ENCODE peak calls at places on chromosome 3, in ten cellular contexts. I is RWPE2, W is WERI-Rb-1, V is upper lobe of right lung, J is upper lobe of left lung, C is astrocyte, H is cardiac muscle cell, R is lower lobe of right lung, Z is ascending aorta, Y is SK-N-SH. K is an unnamed sample. For H3K36me3, the result is how much of the 10 kb centered on the place peaks cover.

GRCh38 chr3:65146149-65146548 is 458.3 kb upstream of the ADAMTS9 start:
- DNase-seq in I (no peak), W (no peak), V (no peak), J (peak), C (peak), H (no peak), R (no peak), Z (no peak), Y (no peak), K (peak)

GRCh38 chr3:40990062-40990456 is 209.2 kb upstream of the CTNNB1 start:
- DNase-seq in I (no peak), W (no peak), V (no peak), J (no peak), C (no peak), H (no peak), R (no peak), Z (no peak), Y (no peak), K (no peak)

GRCh38 chr3:42288385-42288784 is 22.4 kb upstream of the CCK start:
- DNase-seq in I (no peak), W (no peak), V (no peak), J (no peak), C (no peak), H (no peak), R (no peak), Z (no peak), Y (no peak), K (no peak)

GRCh38 chr3:53260286-53260785 is 4.5 kb upstream of the TKT start:
- DNase-seq in I (peak), W (no peak), V (no peak), J (no peak), C (no peak), H (no peak), R (no peak), Z (no peak), Y (no peak), K (no peak)

GRCh38 chr3:133989931-133990702 is 39.6 kb downstream of the SLCO2A1 start:
- DNase-seq in I (no peak), W (peak), V (no peak), J (no peak), C (no peak), H (no peak), R (no peak), Z (no peak), Y (no peak), K (no peak)

GRCh38 chr3:17639765-17640164 is 102.7 kb downstream of the TBC1D5 start:
- DNase-seq in I (no peak), W (no peak), V (no peak), J (peak), C (peak), H (no peak), R (no peak), Z (no peak), Y (no peak), K (peak)

GRCh38 chr3:177574232-177574856 is 377.1 kb upstream of the TBL1XR1 start:
- DNase-seq in I (no peak), W (no peak), V (no peak), J (peak), C (peak), H (peak), R (peak), Z (no peak), Y (no peak), K (peak)

GRCh38 chr3:127139601-127140500 is 53.1 kb upstream of the PRR23E start:
- DNase-seq in I (no peak), W (no peak), V (no peak), J (no peak), C (no peak), H (no peak), R (no peak), Z (no peak), Y (peak), K (no peak)

GRCh38 chr3:123380261-123380660 is 68.6 kb downstream of the ADCY5 start:
- DNase-seq in I (no peak), W (no peak), V (peak), J (no peak), C (no peak), H (no peak), R (no peak), Z (no peak), Y (no peak), K (no peak)

GRCh38 chr3:156750191-156750873 is 75.8 kb upstream of the LEKR1 start:
- DNase-seq in I (no peak), W (no peak), V (no peak), J (no peak), C (peak), H (peak), R (no peak), Z (no peak), Y (no peak), K (peak)

GRCh38 chr3:65846936-65847335 is 191.8 kb downstream of the MAGI1 start:
- DNase-seq in I (no peak), W (no peak), V (no peak), J (no peak), C (no peak), H (no peak), R (no peak), Z (no peak), Y (no peak), K (no peak)

GRCh38 chr3:136753112-136753939 is 1.1 kb upstream of the STAG1 start:
- DNase-seq in I (no peak), W (no peak), V (no peak), J (no peak), C (no peak), H (peak), R (no peak), Z (no peak), Y (no peak), K (no peak)

GRCh38 chr3:132399054-132399929 is 18.0 kb upstream of the DNAJC13 start:
- DNase-seq in I (no peak), W (peak), V (no peak), J (no peak), C (peak), H (peak), R (no peak), Z (no peak), Y (peak), K (peak)

GRCh38 chr3:56970401-56971002 is 90.0 kb upstream of the SPATA12 start:
- DNase-seq in I (no peak), W (no peak), V (no peak), J (no peak), C (peak), H (no peak), R (no peak), Z (no peak), Y (no peak), K (no peak)

GRCh38 chr3:33211444-33211843 is 7.2 kb downstream of the SUSD5 start:
- DNase-seq in I (no peak), W (no peak), V (no peak), J (peak), C (peak), H (no peak), R (no peak), Z (peak), Y (no peak), K (peak)

GRCh38 chr3:29140706-29141105 is 140.2 kb upstream of the RBMS3 start:
- DNase-seq in I (no peak), W (no peak), V (no peak), J (no peak), C (no peak), H (peak), R (no peak), Z (no peak), Y (no peak), K (no peak)

DNA sequence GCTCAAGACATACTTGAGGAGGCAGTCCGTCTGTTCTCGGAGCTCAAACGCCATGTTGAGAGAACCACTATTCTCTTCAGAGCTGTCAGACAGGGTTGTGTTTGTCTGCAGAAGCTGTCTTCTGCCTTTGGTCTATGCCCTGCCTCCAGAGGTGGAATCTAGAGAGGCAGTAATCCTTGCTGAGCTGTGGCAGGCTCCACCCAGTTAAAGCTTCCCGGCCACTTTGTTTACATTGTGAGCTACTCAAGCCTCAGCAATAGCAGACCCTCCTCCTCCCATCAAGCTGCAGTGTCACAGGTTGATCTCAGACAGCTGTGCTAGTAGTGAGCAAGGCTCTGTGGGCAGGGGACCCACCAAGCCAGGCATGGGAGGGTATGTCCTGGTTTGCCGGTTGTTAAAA is 8.9 kb downstream of the OR5AC2 start:
- DNase-seq in I (no peak), W (no peak), V (no peak), J (no peak), C (no peak), H (no peak), R (no peak), Z (no peak), Y (no peak), K (peak)
- TF ChIP-seq CTCF in I (no peak), W (no peak), V (no peak), J (no peak), C (no peak), H (no peak), R (no peak), Z (no peak), Y (no peak), K (no peak)

GRCh38 chr3:194659778-194660177 is 12.2 kb downstream of the LSG1 start:
- DNase-seq in I (no peak), W (no peak), V (no peak), J (no peak), C (no peak), H (no peak), R (no peak), Z (no peak), Y (no peak), K (no peak)

GRCh38 chr3:194661374-194661773 is 10.6 kb downstream of the LSG1 start:
- DNase-seq in I (no peak), W (peak), V (no peak), J (peak), C (no peak), H (no peak), R (no peak), Z (no peak), Y (no peak), K (no peak)

GRCh38 chr3:194667363-194667762 is 4.6 kb downstream of the LSG1 start:
- DNase-seq in I (no peak), W (no peak), V (no peak), J (no peak), C (no peak), H (no peak), R (no peak), Z (no peak), Y (no peak), K (peak)

GRCh38 chr3:194661946-194662345 is 10.0 kb downstream of the LSG1 start:
- DNase-seq in I (no peak), W (peak), V (no peak), J (no peak), C (no peak), H (no peak), R (no peak), Z (no peak), Y (no peak), K (no peak)

GRCh38 chr3:194664857-194665256 is 7.1 kb downstream of the LSG1 start:
- DNase-seq in I (no peak), W (no peak), V (no peak), J (no peak), C (no peak), H (no peak), R (no peak), Z (no peak), Y (no peak), K (no peak)
- H3K36me3 ChIP-seq in I (half or more), W (under half), V (half or more), J (under half), C (under half), H (under half), R (half or more), Z (half or more), Y (half or more), K (under half)

DNA sequence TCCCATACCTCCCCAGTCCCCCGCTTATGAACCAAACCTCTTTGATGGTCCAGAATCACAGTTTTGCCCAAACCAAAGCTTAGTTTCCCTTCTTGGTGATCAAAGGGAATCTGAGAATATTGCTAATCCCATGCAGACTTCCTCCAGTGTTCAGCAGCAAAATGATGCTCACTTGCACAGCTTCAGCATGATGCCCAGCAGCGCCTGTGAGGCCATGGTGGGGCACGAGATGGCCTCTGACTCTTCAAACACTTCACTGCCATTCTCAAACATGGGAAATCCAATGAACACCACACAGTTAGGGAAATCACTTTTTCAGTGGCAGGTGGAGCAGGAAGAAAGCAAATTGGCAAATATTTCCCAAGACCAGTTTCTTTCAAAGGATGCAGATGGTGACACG is 4.2 kb downstream of the NFKBIZ start:
- DNase-seq in I (no peak), W (no peak), V (no peak), J (no peak), C (no peak), H (no peak), R (no peak), Z (no peak), Y (no peak), K (no peak)
- H3K4me3 ChIP-seq in I (no peak), W (no peak), V (peak), J (no peak), C (no peak), H (no peak), R (peak), Z (peak), Y (no peak), K (no peak)

GRCh38 chr3:12999147-13000140 is 73.8 kb downstream of the IQSEC1 start:
- DNase-seq in I (peak), W (no peak), V (peak), J (peak), C (no peak), H (no peak), R (peak), Z (peak), Y (no peak), K (no peak)

GRCh38 chr3:12998648-12999047 is 74.6 kb downstream of the IQSEC1 start:
- DNase-seq in I (no peak), W (no peak), V (no peak), J (no peak), C (no peak), H (no peak), R (no peak), Z (no peak), Y (no peak), K (no peak)

GRCh38 chr3:12995389-12996180 is 77.6 kb downstream of the IQSEC1 start:
- DNase-seq in I (no peak), W (no peak), V (no peak), J (no peak), C (no peak), H (no peak), R (no peak), Z (no peak), Y (no peak), K (no peak)

GRCh38 chr3:12996181-12996506 is 77.1 kb downstream of the IQSEC1 start:
- DNase-seq in I (no peak), W (no peak), V (no peak), J (no peak), C (no peak), H (no peak), R (no peak), Z (no peak), Y (no peak), K (no peak)

GRCh38 chr3:12997387-12997786 is 75.8 kb downstream of the IQSEC1 start:
- DNase-seq in I (no peak), W (no peak), V (no peak), J (no peak), C (no peak), H (no peak), R (no peak), Z (no peak), Y (no peak), K (peak)
- TF ChIP-seq CTCF in I (no peak), W (no peak), V (no peak), J (no peak), C (no peak), H (no peak), R (no peak), Z (no peak), Y (no peak), K (no peak)

DNA sequence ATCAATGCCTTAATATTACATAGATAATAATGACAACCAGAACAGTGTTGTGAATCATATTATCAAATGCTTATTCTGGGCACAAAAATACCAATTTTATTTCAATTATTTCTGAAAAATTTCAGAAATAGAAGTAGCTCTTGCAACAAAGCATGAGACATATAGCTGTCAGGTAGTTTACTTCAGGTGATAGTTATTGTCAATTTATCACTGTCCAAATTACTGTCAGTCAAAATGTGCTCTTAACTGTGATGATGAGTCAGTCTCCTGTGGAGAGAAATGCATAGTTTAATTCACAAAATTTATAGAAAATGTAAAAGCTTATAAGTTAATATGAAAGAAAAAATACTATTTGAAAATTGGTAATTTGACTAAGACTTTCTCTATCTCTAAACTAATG is 1078.4 kb upstream of the GBE1 start:
- DNase-seq in I (no peak), W (no peak), V (no peak), J (no peak), C (no peak), H (no peak), R (no peak), Z (no peak), Y (no peak), K (no peak)
- H3K36me3 ChIP-seq in I (under half), W (under half), V (under half), J (under half), C (under half), H (under half), R (under half), Z (under half), Y (under half), K (under half)

GRCh38 chr3:49017229-49017615 is 1.2 kb downstream of the DALRD3 start:
- DNase-seq in I (no peak), W (no peak), V (no peak), J (no peak), C (no peak), H (no peak), R (no peak), Z (no peak), Y (no peak), K (no peak)
- H3K4me3 ChIP-seq in I (peak), W (peak), V (peak), J (no peak), C (peak), H (peak), R (peak), Z (peak), Y (peak), K (peak)

DNA sequence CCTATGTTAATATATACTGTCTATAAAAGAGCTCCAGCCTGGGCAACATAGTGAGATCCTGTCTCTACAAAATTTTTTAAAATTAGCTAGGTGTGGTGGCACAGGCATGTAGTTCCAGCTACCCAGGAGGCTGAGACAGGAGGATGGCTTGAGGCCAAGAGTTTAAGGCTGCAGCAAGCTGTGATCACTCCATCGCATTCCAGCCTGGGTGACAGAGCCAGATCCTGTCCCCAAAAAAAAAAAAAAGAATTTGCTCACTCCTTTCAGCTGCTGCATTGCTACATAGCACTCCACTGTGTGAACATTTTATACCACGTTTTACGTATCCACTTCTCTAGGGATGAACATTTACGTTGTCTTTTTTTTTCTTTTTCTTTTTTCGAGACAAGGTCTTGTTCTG is 6.0 kb upstream of the TSEN2 start:
- DNase-seq in I (no peak), W (no peak), V (no peak), J (no peak), C (no peak), H (no peak), R (no peak), Z (no peak), Y (no peak), K (no peak)
- TF ChIP-seq CTCF in I (no peak), W (no peak), V (no peak), J (no peak), C (no peak), H (no peak), R (no peak), Z (no peak), Y (no peak), K (no peak)

DNA sequence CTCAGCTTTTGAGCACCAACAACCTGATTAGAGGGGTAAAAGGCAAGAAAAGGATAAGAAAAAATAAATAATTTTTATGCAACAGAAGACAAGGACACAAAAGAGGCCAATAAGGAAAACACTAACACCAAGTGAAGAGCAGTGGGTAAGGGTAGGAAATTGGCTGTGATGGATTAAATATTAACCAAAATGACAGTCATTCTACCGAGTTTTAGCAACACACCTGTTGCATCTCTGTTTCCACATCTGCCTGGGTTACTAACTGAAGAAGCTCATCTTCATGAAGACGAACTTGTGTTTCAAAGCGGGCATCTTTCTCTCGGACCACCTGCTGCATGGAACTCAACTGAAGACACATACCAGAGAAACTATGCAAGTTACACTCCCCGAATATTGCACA is 30.1 kb downstream of the GOLGB1 start:
- DNase-seq in I (no peak), W (no peak), V (no peak), J (no peak), C (no peak), H (no peak), R (no peak), Z (no peak), Y (no peak), K (no peak)
- H3K36me3 ChIP-seq in I (half or more), W (half or more), V (half or more), J (half or more), C (half or more), H (half or more), R (half or more), Z (half or more), Y (half or more), K (under half)

DNA sequence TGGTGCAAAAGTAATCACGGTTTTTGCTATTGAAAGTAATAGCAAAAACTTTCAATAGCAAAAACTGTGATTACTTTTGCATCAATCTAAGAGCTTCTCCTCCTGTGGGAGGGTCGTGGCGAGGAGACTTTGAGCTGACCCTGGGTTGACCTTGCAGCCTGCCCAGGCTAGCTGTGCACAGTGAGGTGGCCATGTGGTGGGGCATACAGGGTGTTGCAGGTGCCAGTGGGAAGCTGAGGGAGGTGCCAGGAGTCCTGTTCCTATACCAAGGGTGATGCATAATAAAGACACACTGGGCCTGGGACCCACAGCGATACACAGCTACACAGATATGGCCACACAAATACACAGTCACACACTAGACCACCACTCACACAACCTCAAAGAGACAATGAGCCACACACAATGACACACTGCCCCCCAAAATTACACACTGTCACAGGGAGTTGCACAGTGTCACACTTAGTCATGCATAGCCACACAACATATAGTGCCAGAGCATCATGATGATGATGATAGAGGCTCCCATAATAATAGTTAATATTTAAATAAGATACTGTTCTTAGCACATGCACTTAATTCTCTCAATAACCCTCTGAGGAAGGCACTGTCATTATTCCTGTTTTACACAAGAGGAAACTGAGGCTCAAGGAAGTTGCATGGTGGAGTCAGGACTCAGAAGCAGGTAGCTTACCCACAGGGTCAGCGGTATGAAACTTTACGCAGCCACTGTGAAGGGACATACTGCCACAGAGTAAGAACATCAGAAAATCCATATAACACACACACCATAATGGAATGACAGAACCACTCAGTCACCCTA is 6.3 kb downstream of the PLCD1 start:
- DNase-seq in I (no peak), W (no peak), V (peak), J (no peak), C (no peak), H (no peak), R (peak), Z (no peak), Y (no peak), K (no peak)
- H3K4me3 ChIP-seq in I (no peak), W (no peak), V (peak), J (no peak), C (no peak), H (peak), R (peak), Z (peak), Y (peak), K (no peak)

K was measured in bronchial epithelial cell.